ENCODE peak calls at places on chromosomes 12 and 14, in seven cellular contexts. Z is GM23338, A is upper lobe of left lung, S is cardiac muscle cell, H is Peyer's patch, F is breast epithelium, Y is adrenal gland. T is an unnamed sample. For H3K36me3, the result is how much of the 10 kb centered on the place peaks cover.

GRCh38 chr12:60704171-60704914 is 1108.5 kb downstream of the SLC16A7 start:
- DNase-seq in S (no peak), F (no peak), H (no peak), A (no peak), Z (no peak), Y (no peak), T (no peak)

GRCh38 chr14:106094654-106095189 is 568.3 kb downstream of the TMEM121 start:
- DNase-seq in F (no peak), S (no peak), Z (no peak), H (peak), Y (peak), A (no peak), T (peak)

GRCh38 chr12:32820376-32820931 is 64.8 kb upstream of the YARS2 start:
- DNase-seq in A (no peak), Y (no peak), S (no peak), F (no peak), Z (no peak), H (no peak), T (no peak)

GRCh38 chr14:49250109-49250508 is 336.1 kb downstream of the RPS29 start:
- DNase-seq in S (peak), Y (no peak), Z (no peak), H (no peak), F (no peak), A (no peak), T (no peak)

GRCh38 chr12:6951551-6952120 is 480 bp downstream of the PTPN6 start:
- DNase-seq in Z (no peak), S (no peak), Y (no peak), H (no peak), F (no peak), A (no peak), T (no peak)

GRCh38 chr14:75831455-75831854 is 150.3 kb downstream of the TGFB3 start:
- DNase-seq in Z (no peak), S (peak), F (peak), Y (no peak), H (peak), A (peak), T (no peak)

GRCh38 chr12:49133014-49133413 is 1.8 kb upstream of the TUBA1B start:
- DNase-seq in Y (no peak), Z (no peak), A (no peak), F (no peak), S (no peak), H (no peak), T (peak)

GRCh38 chr12:71174825-71175224 is 17.0 kb upstream of the TSPAN8 start:
- DNase-seq in H (no peak), S (no peak), Z (no peak), F (no peak), A (no peak), Y (no peak), T (no peak)

GRCh38 chr14:100898935-100899840 is 4.3 kb downstream of the RTL1 start:
- DNase-seq in S (peak), Z (no peak), F (peak), H (peak), Y (peak), A (no peak), T (no peak)

GRCh38 chr12:57135487-57135886 is 7.2 kb downstream of the LRP1 start:
- DNase-seq in H (no peak), S (peak), Y (no peak), F (no peak), A (no peak), Z (peak), T (no peak)

GRCh38 chr12:101608301-101609133 is 13.7 kb downstream of the MYBPC1 start:
- DNase-seq in Y (no peak), S (no peak), A (no peak), Z (peak), F (peak), H (peak), T (no peak)

DNA sequence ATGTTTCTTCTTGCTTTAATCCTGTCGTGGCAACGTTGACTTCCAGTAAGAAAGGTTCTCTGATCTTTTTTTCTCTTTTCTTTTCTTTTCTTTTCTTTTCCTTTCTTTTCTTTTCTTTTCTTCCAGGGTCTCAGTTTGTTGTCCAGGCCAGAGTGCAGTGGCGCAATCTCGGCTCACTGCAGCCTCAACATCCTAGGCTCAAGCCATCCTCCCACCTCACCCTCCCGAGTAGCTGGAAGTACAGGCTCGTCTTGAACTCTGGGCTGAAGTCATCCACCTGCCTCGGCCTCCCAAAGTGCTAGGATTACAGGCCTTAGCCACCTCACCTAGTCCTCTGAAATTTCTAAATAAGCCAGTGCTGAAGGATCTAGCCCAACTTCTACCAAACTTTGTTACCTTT is 1.3 kb upstream of the MAP3K9 start:
- DNase-seq in A (no peak), H (no peak), Z (no peak), F (no peak), S (no peak), Y (no peak), T (no peak)
- H3K27ac ChIP-seq in A (no peak), H (no peak), Z (peak), F (no peak), S (no peak), Y (no peak), T (peak)

GRCh38 chr12:31362115-31362758 is 36.3 kb upstream of the SINHCAF start:
- DNase-seq in S (no peak), F (no peak), Z (peak), Y (no peak), A (no peak), H (peak), T (peak)
- H3K4me3 ChIP-seq in S (no peak), F (peak), Z (peak), Y (no peak), A (no peak), H (no peak), T (no peak)

GRCh38 chr12:48044396-48044795 is 40.1 kb upstream of the COL2A1 start:
- DNase-seq in Z (no peak), H (no peak), A (no peak), Y (no peak), S (no peak), F (no peak), T (no peak)
- H3K36me3 ChIP-seq in Z (under half), H (half or more), A (half or more), Y (under half), S (under half), F (under half), T (under half)

GRCh38 chr14:91893659-91894058 is 26.3 kb upstream of the TC2N start:
- DNase-seq in F (no peak), Z (no peak), A (no peak), Y (no peak), S (no peak), H (no peak), T (no peak)
- H3K27ac ChIP-seq in F (peak), Z (no peak), A (no peak), Y (no peak), S (no peak), H (no peak), T (no peak)

T was measured in WERI-Rb-1.